ENCODE peak calls at places on chromosomes 13 and 19, in six cellular contexts. Y is H1, G is K562, D is GM12878, F is WTC11, K is HepG2. I is an unnamed sample.

GRCh38 chr19:31419871-31420430 is 70.7 kb upstream of the TSHZ3 start:
- DNase-seq in Y (no peak), G (no peak), D (no peak), F (peak), K (no peak), I (peak)

GRCh38 chr13:106061781-106062180 is 473.7 kb downstream of the EFNB2 start:
- DNase-seq in Y (no peak), D (no peak), G (no peak), K (no peak), F (no peak), I (no peak)

GRCh38 chr13:30713133-30713532 is 22.2 kb upstream of the ALOX5AP start:
- DNase-seq in Y (no peak), G (peak), K (no peak), F (no peak), D (no peak), I (no peak)

GRCh38 chr13:87669379-87669978 is 1.7 kb upstream of the SLITRK5 start:
- DNase-seq in D (no peak), G (peak), K (peak), Y (no peak), F (no peak), I (peak)

GRCh38 chr13:47672982-47673670 is 327.9 kb downstream of the SUCLA2 start:
- DNase-seq in G (no peak), F (no peak), K (no peak), Y (no peak), D (no peak), I (no peak)

GRCh38 chr19:30640266-30640965 is 268.2 kb downstream of the ZNF536 start:
- DNase-seq in G (no peak), K (no peak), D (no peak), Y (no peak), F (no peak), I (no peak)

GRCh38 chr19:42169486-42169885 is 37.2 kb upstream of the POU2F2 start:
- DNase-seq in D (no peak), Y (no peak), F (no peak), K (no peak), G (no peak), I (no peak)

GRCh38 chr13:44421853-44422525 is 48.4 kb downstream of the SERP2 start:
- DNase-seq in G (no peak), Y (no peak), F (no peak), D (no peak), K (no peak), I (no peak)

GRCh38 chr13:34578471-34578870 is 363.6 kb upstream of the NBEA start:
- DNase-seq in G (no peak), F (no peak), K (no peak), Y (no peak), D (no peak), I (no peak)

GRCh38 chr13:106625578-106625977 is 57.6 kb upstream of the ARGLU1 start:
- DNase-seq in K (no peak), D (no peak), Y (no peak), F (no peak), G (no peak), I (no peak)

GRCh38 chr19:15532779-15533521 is 24.6 kb downstream of the CYP4F22 start:
- DNase-seq in K (no peak), G (no peak), Y (no peak), D (peak), F (no peak), I (no peak)

GRCh38 chr19:8373867-8374813 is 10.2 kb downstream of the ANGPTL4 start:
- DNase-seq in D (no peak), F (no peak), Y (no peak), G (peak), K (peak), I (no peak)

GRCh38 chr19:7196721-7197168 is 97.5 kb downstream of the INSR start:
- DNase-seq in D (no peak), Y (no peak), F (no peak), G (no peak), K (no peak), I (no peak)

GRCh38 chr13:68872338-68872737 is 1235.3 kb upstream of the ATXN8OS start:
- DNase-seq in F (no peak), Y (no peak), D (no peak), G (no peak), K (no peak), I (no peak)

GRCh38 chr13:73893833-73894232 is 240.4 kb downstream of the KLF12 start:
- DNase-seq in K (no peak), F (no peak), G (no peak), Y (no peak), D (no peak), I (no peak)

GRCh38 chr19:42480335-42481095 is 37.8 kb upstream of the CXCL17 start:
- DNase-seq in G (no peak), K (peak), Y (no peak), F (no peak), D (no peak), I (no peak)

GRCh38 chr19:3494559-3494958 is 5.9 kb downstream of the DOHH start:
- DNase-seq in G (no peak), F (no peak), D (no peak), Y (no peak), K (no peak), I (no peak)

GRCh38 chr19:17246681-17247425 is 1.1 kb upstream of the NR2F6 start:
- DNase-seq in G (peak), K (peak), D (no peak), F (no peak), Y (no peak), I (peak)

GRCh38 chr19:7928741-7929701 is 3.1 kb upstream of the CTXN1 start:
- DNase-seq in D (no peak), F (peak), Y (no peak), G (peak), K (peak), I (peak)

GRCh38 chr19:4284176-4284958 is 5.3 kb downstream of the SHD start:
- DNase-seq in K (peak), D (no peak), F (peak), Y (peak), G (peak), I (peak)

GRCh38 chr19:5691205-5691929 is 1.3 kb downstream of the RPL36 start:
- DNase-seq in D (no peak), G (peak), K (no peak), F (no peak), Y (no peak), I (peak)

GRCh38 chr13:111027481-111028439 is 87.3 kb upstream of the ARHGEF7 start:
- DNase-seq in D (no peak), K (peak), Y (no peak), F (no peak), G (no peak), I (no peak)

GRCh38 chr19:51226068-51226467 is 1.2 kb downstream of the CD33 start:
- DNase-seq in Y (no peak), D (no peak), F (no peak), K (no peak), G (peak), I (no peak)
- TF ChIP-seq CREB1 in Y (no peak), D (no peak), F (no peak), K (no peak), G (no peak), I (no peak)

GRCh38 chr19:52034051-52034728 is 6.0 kb upstream of the ZNF614 start:
- DNase-seq in F (no peak), Y (no peak), K (no peak), D (no peak), G (no peak), I (no peak)
- TF ChIP-seq CREB1 in F (no peak), Y (no peak), K (no peak), D (no peak), G (no peak), I (no peak)

GRCh38 chr19:48244289-48244688 is 11.4 kb downstream of the CARD8 start:
- DNase-seq in K (no peak), G (no peak), Y (no peak), D (no peak), F (no peak), I (no peak)
- TF ChIP-seq CREB1 in K (no peak), G (no peak), Y (no peak), D (no peak), F (no peak), I (no peak)

GRCh38 chr13:60583196-60583908 is 186.3 kb downstream of the TDRD3 start:
- DNase-seq in D (no peak), Y (no peak), G (no peak), K (peak), F (peak), I (peak)

GRCh38 chr13:60584976-60585375 is 188.0 kb downstream of the TDRD3 start:
- DNase-seq in F (peak), Y (no peak), D (no peak), K (no peak), G (no peak), I (peak)

DNA sequence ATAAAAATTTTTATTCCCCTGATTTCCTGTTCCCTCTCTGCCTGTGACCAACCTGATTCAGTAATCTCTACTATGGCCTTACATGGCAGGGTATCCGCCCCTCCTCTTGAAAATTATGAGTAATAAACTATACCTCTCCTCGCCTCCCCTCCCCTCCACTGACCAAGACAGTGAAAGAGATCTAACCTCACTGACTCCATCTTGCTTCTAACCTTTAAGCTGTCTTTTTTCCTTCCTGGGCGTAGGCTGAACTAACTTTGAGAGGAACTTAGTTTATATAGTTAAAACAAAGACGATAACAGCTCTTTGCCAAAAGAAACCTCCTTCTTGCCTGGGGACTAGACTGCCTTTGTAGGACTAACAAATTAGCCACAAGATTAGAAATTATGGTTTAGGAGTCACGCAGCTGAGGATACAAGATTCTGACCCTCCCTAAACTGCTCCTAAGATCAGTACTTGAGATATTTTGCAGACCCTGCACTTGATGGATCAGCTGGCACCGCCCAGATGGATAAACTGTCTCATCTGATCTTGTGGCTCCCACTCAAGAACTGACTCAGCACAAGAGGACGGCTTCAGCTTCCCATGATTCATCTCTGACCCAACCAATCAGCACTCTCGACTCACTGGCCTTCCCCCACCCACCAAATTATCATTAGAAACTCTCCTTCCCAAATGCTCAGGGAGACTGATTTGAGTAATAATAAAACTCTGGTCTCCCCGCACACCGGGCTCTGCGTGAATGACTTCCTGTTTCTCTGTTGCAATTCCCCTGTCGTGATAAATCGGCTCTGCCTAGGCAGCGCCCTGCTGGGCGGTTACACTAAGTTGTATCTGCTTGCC is 187.1 kb downstream of the TDRD3 start:
- DNase-seq in F (peak), K (no peak), D (no peak), Y (peak), G (peak), I (peak)
- TF ChIP-seq CREB1 in F (no peak), K (no peak), D (no peak), Y (no peak), G (no peak), I (peak)

GRCh38 chr13:24683833-24684599 is 3.8 kb downstream of the ATP12A start:
- DNase-seq in D (no peak), F (peak), Y (no peak), G (peak), K (peak), I (peak)
- TF ChIP-seq CREB1 in D (no peak), F (no peak), Y (no peak), G (no peak), K (no peak), I (no peak)

GRCh38 chr13:43265028-43265427 is 241.6 kb downstream of the DNAJC15 start:
- DNase-seq in Y (no peak), F (no peak), G (no peak), K (no peak), D (no peak), I (no peak)
- TF ChIP-seq CREB1 in Y (no peak), F (no peak), G (no peak), K (no peak), D (no peak), I (no peak)

DNA sequence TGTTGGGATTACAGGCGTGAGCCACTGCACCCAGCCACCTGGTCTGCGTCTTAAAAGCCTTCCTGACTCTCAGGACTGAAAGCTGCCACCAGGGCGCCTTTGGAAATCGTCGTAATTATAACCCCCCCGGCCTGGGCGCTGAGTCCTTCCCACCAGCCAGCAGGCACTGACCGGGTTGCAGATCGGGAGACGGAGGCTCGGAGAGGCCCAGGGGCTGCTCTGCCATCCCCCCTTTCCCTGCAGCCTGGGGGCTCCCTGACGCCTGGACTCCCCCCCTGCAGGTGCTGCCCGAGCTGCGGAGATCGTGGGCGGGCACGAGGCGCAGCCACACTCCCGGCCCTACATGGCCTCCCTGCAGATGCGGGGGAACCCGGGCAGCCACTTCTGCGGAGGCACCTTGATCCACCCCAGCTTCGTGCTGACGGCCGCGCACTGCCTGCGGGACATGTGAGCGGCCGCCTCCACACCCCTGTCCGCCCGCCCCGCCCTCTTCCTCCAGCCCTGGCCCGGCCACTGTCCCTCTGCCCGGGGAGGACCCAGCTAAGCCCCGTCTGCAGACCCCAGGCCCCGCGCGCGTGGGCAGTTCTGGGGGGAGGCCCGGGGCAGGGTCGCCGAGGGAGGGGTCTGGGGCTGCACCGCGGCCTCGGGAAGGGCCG is 2.5 kb downstream of the PRTN3 start:
- DNase-seq in Y (no peak), D (no peak), K (no peak), G (peak), F (peak), I (peak)
- TF ChIP-seq CREB1 in Y (no peak), D (no peak), K (no peak), G (no peak), F (no peak), I (no peak)

I was measured in GM23338.